ENCODE peak calls at places on chromosomes 4 and X, in four cellular contexts. One of them, this sample, is unnamed.

GRCh38 chr4:164383187-164384181 is 370.4 kb upstream of the SMIM31 start:
- DNase-seq in ovary: peak
- DNase-seq in AG10803: no peak
- DNase-seq in upper lobe of right lung: peak
- DNase-seq in this sample: no peak

GRCh38 chr4:183111452-183111885 is 12.4 kb downstream of the WWC2 start:
- DNase-seq in ovary: no peak
- DNase-seq in AG10803: no peak
- DNase-seq in upper lobe of right lung: no peak
- DNase-seq in this sample: no peak

GRCh38 chrX:12872741-12873140 is 5.9 kb downstream of the TLR7 start:
- DNase-seq in ovary: no peak
- DNase-seq in AG10803: no peak
- DNase-seq in upper lobe of right lung: no peak
- DNase-seq in this sample: no peak

GRCh38 chrX:43870758-43871419 is 11.4 kb downstream of the MAOB start:
- DNase-seq in ovary: peak
- DNase-seq in AG10803: no peak
- DNase-seq in upper lobe of right lung: no peak
- DNase-seq in this sample: no peak

GRCh38 chrX:47958943-47959342 is 44.8 kb downstream of the ZNF182 start:
- DNase-seq in ovary: no peak
- DNase-seq in AG10803: no peak
- DNase-seq in upper lobe of right lung: no peak
- DNase-seq in this sample: no peak

GRCh38 chrX:103774070-103774642 is 2.5 kb upstream of the PLP1 start:
- DNase-seq in ovary: no peak
- DNase-seq in AG10803: peak
- DNase-seq in upper lobe of right lung: no peak
- DNase-seq in this sample: peak

GRCh38 chr4:74423101-74423500 is 21.8 kb upstream of the AREG start:
- DNase-seq in ovary: no peak
- DNase-seq in AG10803: peak
- DNase-seq in upper lobe of right lung: no peak
- DNase-seq in this sample: no peak

GRCh38 chrX:38896724-38897298 is 95.6 kb downstream of the MID1IP1 start:
- DNase-seq in ovary: no peak
- DNase-seq in AG10803: no peak
- DNase-seq in upper lobe of right lung: no peak
- DNase-seq in this sample: no peak

GRCh38 chr4:73573794-73574528 is 46.3 kb downstream of the RASSF6 start:
- DNase-seq in ovary: peak
- DNase-seq in AG10803: peak
- DNase-seq in upper lobe of right lung: no peak
- DNase-seq in this sample: peak

GRCh38 chr4:112002301-112002700 is 143.0 kb upstream of the FAM241A start:
- DNase-seq in ovary: no peak
- DNase-seq in AG10803: no peak
- DNase-seq in upper lobe of right lung: no peak
- DNase-seq in this sample: no peak

GRCh38 chr4:125022855-125023501 is 291.8 kb upstream of the FAT4 start:
- DNase-seq in ovary: no peak
- DNase-seq in AG10803: no peak
- DNase-seq in upper lobe of right lung: no peak
- DNase-seq in this sample: no peak

GRCh38 chr4:51894246-51894645 is 51.3 kb downstream of the DCUN1D4 start:
- DNase-seq in ovary: no peak
- DNase-seq in AG10803: peak
- DNase-seq in upper lobe of right lung: no peak
- DNase-seq in this sample: no peak

GRCh38 chr4:36414248-36414647 is 132.8 kb downstream of the DTHD1 start:
- DNase-seq in ovary: no peak
- DNase-seq in AG10803: no peak
- DNase-seq in upper lobe of right lung: no peak
- DNase-seq in this sample: no peak

GRCh38 chr4:137905930-137906329 is 336.2 kb downstream of the SLC7A11 start:
- DNase-seq in ovary: no peak
- DNase-seq in AG10803: peak
- DNase-seq in upper lobe of right lung: no peak
- DNase-seq in this sample: no peak

GRCh38 chr4:155353923-155354540 is 22.7 kb downstream of the MAP9 start:
- DNase-seq in ovary: peak
- DNase-seq in AG10803: peak
- DNase-seq in upper lobe of right lung: peak
- DNase-seq in this sample: peak
- TF ChIP-seq CTCF in ovary: peak
- TF ChIP-seq CTCF in AG10803: peak
- TF ChIP-seq CTCF in upper lobe of right lung: peak
- TF ChIP-seq CTCF in this sample: peak

DNA sequence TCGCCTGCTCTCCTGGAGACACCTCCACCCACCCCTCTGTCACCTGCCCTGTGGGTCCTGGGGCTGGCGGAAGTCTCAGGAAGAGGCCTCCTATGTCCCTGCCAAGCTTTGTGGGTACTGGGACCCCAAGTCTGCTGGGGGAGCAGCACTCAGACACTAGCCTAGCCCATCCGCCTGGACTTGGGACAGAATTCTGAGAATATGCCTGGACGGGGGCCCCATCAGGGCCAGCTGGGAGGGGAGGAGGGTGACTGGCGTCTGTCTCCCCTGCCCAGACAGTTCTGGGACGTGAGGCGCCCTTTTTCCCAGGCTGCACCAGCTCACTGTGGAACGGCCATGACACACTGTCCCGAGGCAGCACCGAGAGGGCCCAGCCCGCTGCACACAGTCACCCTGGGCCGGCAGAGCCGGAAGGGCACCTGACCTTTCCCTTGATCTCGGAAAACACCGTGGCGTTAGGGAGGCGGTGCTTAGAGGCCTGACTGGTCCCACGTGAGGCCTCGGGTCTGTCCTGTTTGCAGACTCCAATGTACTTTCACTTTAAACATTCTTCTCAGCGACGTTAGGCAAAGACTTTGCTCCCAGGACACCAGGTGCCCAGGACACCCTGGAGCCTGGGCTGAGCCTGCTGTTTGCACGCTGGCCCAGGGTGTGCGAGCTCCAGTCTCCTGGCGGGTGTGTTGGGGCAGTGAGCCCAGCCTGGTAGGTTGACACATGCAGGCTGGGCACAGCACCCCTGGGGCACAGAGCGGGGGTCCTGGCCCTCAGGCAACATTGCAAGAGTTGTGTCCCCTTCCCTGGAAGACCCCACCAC is 700 bp downstream of the SLC26A1 start:
- DNase-seq in ovary: no peak
- DNase-seq in AG10803: no peak
- DNase-seq in upper lobe of right lung: peak
- DNase-seq in this sample: no peak
- H3K4me3 ChIP-seq in ovary: no peak
- H3K4me3 ChIP-seq in AG10803: no peak
- H3K4me3 ChIP-seq in upper lobe of right lung: peak
- H3K4me3 ChIP-seq in this sample: no peak

GRCh38 chr4:98467627-98468072 is 190.8 kb downstream of the TSPAN5 start:
- DNase-seq in ovary: peak
- DNase-seq in AG10803: peak
- DNase-seq in upper lobe of right lung: peak
- DNase-seq in this sample: peak
- TF ChIP-seq CTCF in ovary: peak
- TF ChIP-seq CTCF in AG10803: peak
- TF ChIP-seq CTCF in upper lobe of right lung: peak
- TF ChIP-seq CTCF in this sample: peak

GRCh38 chr4:7559741-7560376 is 125.1 kb upstream of the PSAPL1 start:
- DNase-seq in ovary: no peak
- DNase-seq in AG10803: no peak
- DNase-seq in upper lobe of right lung: no peak
- DNase-seq in this sample: no peak
- H3K4me3 ChIP-seq in ovary: no peak
- H3K4me3 ChIP-seq in AG10803: no peak
- H3K4me3 ChIP-seq in upper lobe of right lung: no peak
- H3K4me3 ChIP-seq in this sample: no peak

DNA sequence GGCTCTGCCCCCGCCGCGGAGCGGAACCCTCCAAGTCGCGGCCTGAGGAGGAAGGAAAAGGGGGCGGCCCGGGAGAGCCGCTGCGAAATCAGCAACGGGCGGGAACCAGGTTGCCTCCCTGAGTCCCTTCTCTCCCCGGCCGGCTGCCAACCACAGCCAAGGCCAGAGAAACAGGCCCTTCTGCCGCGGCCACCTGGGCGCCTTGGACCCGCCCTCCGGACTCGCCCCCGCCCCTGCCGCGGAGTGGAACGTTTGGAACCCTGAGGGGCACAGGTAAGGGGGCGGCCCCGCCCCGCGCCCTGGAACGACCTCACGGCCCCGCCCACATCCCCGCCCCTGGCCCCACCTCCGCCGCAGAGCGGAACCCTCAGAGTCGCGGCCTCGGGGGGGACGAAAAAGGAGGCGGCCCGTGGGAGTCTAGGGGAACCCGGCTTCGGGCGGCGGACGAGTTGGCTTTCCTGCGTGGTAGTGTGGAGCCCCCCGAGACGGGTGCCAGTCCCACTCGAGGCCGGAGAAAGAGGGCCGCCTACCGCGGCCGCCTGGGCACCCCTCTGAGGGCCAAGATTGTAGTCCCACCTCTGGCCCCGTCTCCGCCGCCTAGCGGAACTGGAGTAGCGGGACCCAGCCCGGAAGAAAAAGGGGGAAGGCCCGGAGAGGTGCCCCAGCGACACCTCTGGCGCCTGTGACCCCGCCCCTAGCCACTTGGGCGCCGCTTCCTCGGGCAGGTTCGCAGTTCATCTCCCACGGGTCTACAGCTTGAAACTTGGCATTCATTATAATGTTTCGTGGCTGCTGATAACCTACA is 669 bp upstream of the PHKA2 start:
- DNase-seq in ovary: peak
- DNase-seq in AG10803: peak
- DNase-seq in upper lobe of right lung: peak
- DNase-seq in this sample: no peak
- TF ChIP-seq CTCF in ovary: peak
- TF ChIP-seq CTCF in AG10803: peak
- TF ChIP-seq CTCF in upper lobe of right lung: peak
- TF ChIP-seq CTCF in this sample: peak

GRCh38 chr4:22515888-22516541 is at the start of gene ADGRA3:
- DNase-seq in ovary: peak
- DNase-seq in AG10803: peak
- DNase-seq in upper lobe of right lung: peak
- DNase-seq in this sample: no peak
- H3K4me3 ChIP-seq in ovary: peak
- H3K4me3 ChIP-seq in AG10803: peak
- H3K4me3 ChIP-seq in upper lobe of right lung: peak
- H3K4me3 ChIP-seq in this sample: peak

This sample was measured in AG09309.